ENCODE peak calls at places on chromosomes 2 and 18, in ten cellular contexts. L is left ventricle myocardium inferior; H is adrenal gland; Z is fibroblast of lung; R is ovary; S is uterus; W is Karpas-422; U is PC-9; C is CD4-positive, alpha-beta memory T cell; Y is neuronal stem cell. N is an unnamed sample. For H3K36me3 and H3K4me1, the result is how much of the 10 kb centered on the place peaks cover.

GRCh38 chr2:61356261-61356957 is 114.5 kb downstream of the USP34 start:
- DNase-seq in S (no peak), H (peak), C (no peak), Z (peak), U (peak), Y (no peak), L (no peak), R (no peak), W (no peak), N (no peak)

GRCh38 chr2:103792039-103792438 is 1030.2 kb downstream of the TMEM182 start:
- DNase-seq in C (no peak), S (no peak), Y (no peak), L (no peak), W (no peak), U (no peak), Z (no peak), H (no peak), R (no peak), N (no peak)

GRCh38 chr2:149185942-149186490 is 144.4 kb upstream of the LYPD6 start:
- DNase-seq in W (no peak), Z (no peak), H (no peak), Y (no peak), U (no peak), R (no peak), S (no peak), C (no peak), L (no peak), N (no peak)

GRCh38 chr18:21064347-21064746 is 47.3 kb downstream of the ROCK1 start:
- DNase-seq in Y (no peak), Z (no peak), U (no peak), L (no peak), H (no peak), W (no peak), S (no peak), R (no peak), C (no peak), N (no peak)

GRCh38 chr2:234512884-234513669 is 16.2 kb upstream of the ARL4C start:
- DNase-seq in S (no peak), L (no peak), Z (peak), W (no peak), C (no peak), H (no peak), R (no peak), U (no peak), Y (no peak), N (no peak)

GRCh38 chr2:12107849-12108420 is 361.5 kb downstream of the LPIN1 start:
- DNase-seq in Z (peak), L (no peak), Y (no peak), R (no peak), S (no peak), C (no peak), H (no peak), U (no peak), W (no peak), N (no peak)

GRCh38 chr2:240462704-240463273 is 27.3 kb downstream of the GPC1 start:
- DNase-seq in H (no peak), Y (no peak), W (no peak), L (no peak), C (no peak), U (no peak), S (no peak), R (no peak), Z (no peak), N (no peak)

GRCh38 chr2:48934807-48935206 is 179.3 kb upstream of the LHCGR start:
- DNase-seq in U (no peak), C (no peak), W (no peak), H (no peak), R (no peak), L (no peak), Y (no peak), S (no peak), Z (no peak), N (no peak)

GRCh38 chr2:200172944-200173481 is 133.5 kb upstream of the SPATS2L start:
- DNase-seq in S (no peak), Y (no peak), C (no peak), Z (peak), L (no peak), W (no peak), U (no peak), R (no peak), H (no peak), N (no peak)

GRCh38 chr2:235533203-235533602 is 39.4 kb downstream of the AGAP1 start:
- DNase-seq in L (no peak), C (no peak), Y (no peak), Z (no peak), H (no peak), U (no peak), W (no peak), S (no peak), R (no peak), N (no peak)

GRCh38 chr18:32760391-32760790 is 12.4 kb downstream of the KLHL14 start:
- DNase-seq in Y (no peak), Z (no peak), R (no peak), U (no peak), C (no peak), S (no peak), H (no peak), L (no peak), W (peak), N (no peak)

GRCh38 chr2:55883339-55883738 is 40.2 kb downstream of the EFEMP1 start:
- DNase-seq in H (peak), Y (no peak), W (no peak), Z (peak), L (peak), S (peak), U (no peak), C (no peak), R (peak), N (no peak)

GRCh38 chr18:9055185-9055584 is 47.3 kb upstream of the NDUFV2 start:
- DNase-seq in W (no peak), S (no peak), Y (no peak), C (no peak), L (no peak), Z (peak), H (no peak), U (peak), R (no peak), N (no peak)

GRCh38 chr2:20015482-20016083 is 3.1 kb upstream of the MATN3 start:
- DNase-seq in S (no peak), U (peak), Y (peak), C (peak), W (peak), R (no peak), Z (peak), L (no peak), H (no peak), N (peak)

GRCh38 chr2:11865378-11865777 is 118.9 kb downstream of the LPIN1 start:
- DNase-seq in W (no peak), U (no peak), C (no peak), Z (no peak), Y (no peak), H (no peak), S (no peak), R (no peak), L (no peak), N (no peak)

GRCh38 chr2:102141011-102141914 is 1.3 kb upstream of the IL1R1 start:
- DNase-seq in U (no peak), W (no peak), R (no peak), Z (peak), H (no peak), C (no peak), S (peak), Y (no peak), L (no peak), N (no peak)

GRCh38 chr18:74596959-74597661 is 560 bp upstream of the ZNF407 start:
- DNase-seq in S (peak), U (peak), R (peak), L (peak), W (peak), H (peak), Y (no peak), Z (peak), C (no peak), N (no peak)

GRCh38 chr2:134760385-134760784 is 41.6 kb upstream of the TMEM163 start:
- DNase-seq in S (no peak), C (no peak), Y (no peak), Z (no peak), R (no peak), H (no peak), L (no peak), W (peak), U (no peak), N (no peak)

GRCh38 chr2:9347411-9347853 is 75.9 kb downstream of the ITGB1BP1 start:
- DNase-seq in L (peak), U (no peak), Z (peak), R (no peak), S (peak), Y (no peak), C (no peak), H (peak), W (no peak), N (no peak)

GRCh38 chr2:174681099-174681982 is 82.9 kb downstream of the CHRNA1 start:
- DNase-seq in U (no peak), C (no peak), H (no peak), W (no peak), L (no peak), S (peak), Y (no peak), Z (peak), R (no peak), N (no peak)

GRCh38 chr2:178072383-178073301 is at the start of gene PDE11A:
- DNase-seq in Z (peak), S (peak), R (peak), U (peak), Y (peak), L (peak), H (peak), W (no peak), C (no peak), N (peak)

GRCh38 chr2:220000586-220000985 is 373.2 kb downstream of the SLC4A3 start:
- DNase-seq in S (no peak), H (no peak), W (no peak), Y (no peak), Z (no peak), L (no peak), R (no peak), U (no peak), C (no peak), N (no peak)

GRCh38 chr18:46623541-46623940 is 33.5 kb downstream of the LOXHD1 start:
- DNase-seq in Y (no peak), R (no peak), C (no peak), S (no peak), H (no peak), W (no peak), U (no peak), Z (no peak), L (peak), N (peak)

GRCh38 chr2:197673142-197673541 is 2.2 kb downstream of the RFTN2 start:
- DNase-seq in W (no peak), S (no peak), L (no peak), U (no peak), Z (no peak), Y (no peak), C (no peak), R (no peak), H (no peak), N (no peak)

GRCh38 chr2:74887445-74887951 is 53.6 kb downstream of the HK2 start:
- DNase-seq in Z (peak), H (no peak), R (no peak), W (no peak), U (no peak), C (no peak), Y (no peak), S (no peak), L (no peak), N (no peak)

GRCh38 chr18:48455555-48456478 is 46.6 kb upstream of the ZBTB7C start:
- DNase-seq in Z (peak), C (peak), W (no peak), H (no peak), L (no peak), U (peak), Y (no peak), S (no peak), R (no peak), N (no peak)

GRCh38 chr2:239626971-239627598 is 226.3 kb upstream of the HDAC4 start:
- DNase-seq in H (no peak), L (no peak), R (no peak), Y (no peak), W (no peak), Z (no peak), U (no peak), C (no peak), S (no peak), N (no peak)

GRCh38 chr2:206435738-206436137 is 7.6 kb upstream of the ADAM23 start:
- DNase-seq in Y (no peak), Z (peak), S (no peak), C (no peak), H (peak), U (no peak), R (no peak), W (no peak), L (no peak), N (no peak)

GRCh38 chr18:40414155-40414754 is 1540.8 kb upstream of the PIK3C3 start:
- DNase-seq in H (no peak), Z (peak), L (no peak), Y (no peak), W (no peak), U (peak), C (no peak), R (no peak), S (no peak), N (no peak)

GRCh38 chr2:27245116-27245515 is 17.7 kb downstream of the SLC30A3 start:
- DNase-seq in W (no peak), R (no peak), Y (no peak), C (no peak), H (no peak), L (no peak), U (no peak), Z (no peak), S (no peak), N (no peak)
- H3K36me3 ChIP-seq in W (under half), R (under half), Y (under half), C (under half), H (under half), L (under half), U (under half), Z (under half), S (under half), N (under half)

GRCh38 chr2:46967990-46968647 is 52.5 kb upstream of the MCFD2 start:
- DNase-seq in L (peak), R (peak), U (peak), W (no peak), C (no peak), Z (peak), Y (no peak), S (peak), H (peak), N (no peak)
- H3K4me1 ChIP-seq in L (under half), R (under half), U (half or more), W (under half), C (under half), Z (under half), Y (under half), S (under half), H (half or more), N (under half)

DNA sequence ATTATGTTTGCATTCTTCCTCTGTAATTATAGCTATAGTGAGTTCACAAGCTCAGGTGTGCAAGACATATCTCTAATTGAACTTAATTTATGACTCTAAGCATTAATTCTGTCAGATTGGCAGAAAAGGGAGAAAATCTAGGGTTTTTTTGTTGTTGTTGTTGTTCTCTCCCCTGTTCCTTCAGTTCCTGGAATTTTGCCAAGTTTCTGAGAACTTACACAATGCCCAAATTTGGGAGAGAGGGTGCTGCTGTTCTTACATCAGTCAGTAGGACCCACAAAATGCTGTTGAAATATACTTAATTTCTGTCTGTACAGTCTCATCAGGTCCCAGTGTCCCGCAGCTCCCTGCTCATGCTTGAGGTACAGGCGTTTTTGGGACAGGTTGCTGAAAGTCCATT is 221.8 kb upstream of the RBMS1 start:
- DNase-seq in W (no peak), U (no peak), Z (peak), C (no peak), S (no peak), Y (no peak), L (no peak), H (no peak), R (no peak), N (no peak)
- H3K27ac ChIP-seq in W (no peak), U (no peak), Z (no peak), C (no peak), S (no peak), Y (no peak), L (no peak), H (no peak), R (no peak), N (no peak)

DNA sequence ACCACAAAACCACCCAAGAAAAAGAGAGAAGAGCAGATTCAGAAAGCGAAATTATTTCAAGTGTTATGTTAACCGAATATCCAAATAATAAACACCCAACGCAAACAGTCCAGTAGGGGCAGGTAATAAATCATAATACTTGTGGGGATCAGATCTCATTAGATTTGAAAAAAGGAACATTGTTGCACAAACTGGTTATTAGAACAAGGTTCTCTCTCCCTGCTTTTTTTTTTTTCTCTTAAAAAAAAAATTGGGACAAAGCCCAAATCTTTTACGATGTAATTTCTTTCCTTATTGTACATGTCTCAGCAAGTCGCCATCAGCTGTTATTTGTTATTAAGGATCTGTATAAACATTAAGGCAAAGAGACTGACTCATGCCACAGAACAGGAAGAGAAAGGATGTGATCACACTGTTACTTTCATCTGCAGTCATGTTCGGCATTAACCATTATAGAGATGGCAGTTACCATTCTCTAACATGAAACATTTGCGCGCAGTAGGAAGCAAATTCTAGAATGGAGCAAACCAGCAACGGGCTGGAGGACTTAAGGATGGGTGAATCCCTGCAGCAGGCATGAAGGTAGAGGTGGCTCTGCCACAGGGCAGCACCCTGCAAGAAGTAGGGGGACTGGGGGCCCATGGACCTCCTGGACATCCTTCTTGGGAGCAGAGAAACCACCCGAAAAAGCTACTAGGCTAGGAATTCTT is 42.0 kb downstream of the EPHA4 start:
- DNase-seq in U (peak), R (no peak), Y (no peak), S (no peak), Z (peak), H (no peak), L (no peak), W (no peak), C (peak), N (no peak)
- H3K36me3 ChIP-seq in U (under half), R (under half), Y (under half), S (under half), Z (under half), H (under half), L (under half), W (under half), C (under half), N (under half)

GRCh38 chr2:2706306-2706705 is 375.2 kb upstream of the MYT1L start:
- DNase-seq in W (peak), S (no peak), R (no peak), Z (no peak), Y (no peak), L (no peak), H (no peak), U (no peak), C (no peak), N (no peak)
- H3K4me1 ChIP-seq in W (under half), S (under half), R (under half), Z (under half), Y (under half), L (under half), H (under half), U (under half), C (under half), N (under half)

GRCh38 chr2:43897492-43897891 is 58.7 kb downstream of the ABCG8 start:
- DNase-seq in C (no peak), L (no peak), Y (no peak), W (no peak), U (no peak), Z (no peak), S (no peak), H (no peak), R (no peak), N (no peak)

GRCh38 chr2:43898134-43898957 is 59.6 kb downstream of the ABCG8 start:
- DNase-seq in L (no peak), Z (peak), S (no peak), U (no peak), Y (no peak), W (no peak), C (no peak), R (no peak), H (no peak), N (no peak)

GRCh38 chr2:43898958-43899346 is 60.2 kb downstream of the ABCG8 start:
- DNase-seq in Z (no peak), Y (no peak), L (no peak), R (no peak), W (no peak), U (no peak), H (no peak), S (no peak), C (no peak), N (no peak)

GRCh38 chr2:43894743-43895142 is 56.0 kb downstream of the ABCG8 start:
- DNase-seq in C (no peak), W (no peak), Z (no peak), R (no peak), U (no peak), L (no peak), S (no peak), H (no peak), Y (no peak), N (no peak)

DNA sequence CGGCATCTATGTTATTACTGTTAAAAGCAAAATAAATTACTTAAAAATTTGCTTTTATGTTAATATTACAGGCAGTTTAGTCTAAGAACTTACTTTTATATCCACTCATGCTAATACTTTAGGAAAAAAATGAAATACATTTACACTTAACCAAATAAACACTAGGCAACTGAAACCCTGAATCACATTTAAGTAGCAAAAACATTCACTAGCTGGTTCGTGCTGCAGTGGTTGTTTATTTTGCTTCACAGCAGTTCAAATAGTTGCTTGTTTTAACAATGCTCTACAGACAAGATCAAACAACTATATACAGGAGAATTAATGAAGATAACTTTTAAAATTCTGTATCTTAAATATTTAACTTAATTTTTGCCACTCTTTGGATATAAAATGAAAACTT is 60.8 kb downstream of the ABCG8 start:
- DNase-seq in Y (no peak), R (no peak), C (no peak), H (no peak), U (no peak), Z (no peak), S (no peak), W (no peak), L (no peak), N (no peak)
- H3K27ac ChIP-seq in Y (no peak), R (no peak), C (no peak), H (no peak), U (no peak), Z (no peak), S (no peak), W (no peak), L (no peak), N (no peak)